ENCODE peak calls at places on chromosomes 4 and X, in five cellular contexts. J is nephron progenitor cell, L is NCI-H1092, Y is NCI-H524, W is H9. U is an unnamed sample.

GRCh38 chrX:153063315-153063714 is 7.0 kb downstream of the PNMA3 start:
- DNase-seq in W (no peak), L (no peak), Y (no peak), J (no peak), U (no peak)

GRCh38 chrX:132001127-132001526 is 22.0 kb upstream of the STK26 start:
- DNase-seq in J (no peak), W (no peak), Y (no peak), L (no peak), U (no peak)

GRCh38 chr4:16227462-16227868 is 1.2 kb upstream of the TAPT1 start:
- DNase-seq in W (no peak), Y (no peak), L (no peak), J (peak), U (no peak)

GRCh38 chr4:30714408-30715031 is 5.6 kb upstream of the PCDH7 start:
- DNase-seq in J (peak), L (peak), Y (peak), W (peak), U (peak)

GRCh38 chr4:77711469-77711868 is 105.8 kb downstream of the CXCL13 start:
- DNase-seq in L (no peak), Y (no peak), W (no peak), J (no peak), U (no peak)

GRCh38 chr4:8441499-8442091 is 1.0 kb downstream of the TRMT44 start:
- DNase-seq in W (no peak), L (no peak), J (no peak), Y (no peak), U (no peak)

GRCh38 chr4:20544645-20545044 is 155.6 kb upstream of the PACRGL start:
- DNase-seq in J (no peak), Y (peak), L (no peak), W (no peak), U (peak)

GRCh38 chr4:118867311-118868067 is 21.2 kb upstream of the SYNPO2 start:
- DNase-seq in L (no peak), J (no peak), Y (no peak), W (no peak), U (no peak)

GRCh38 chr4:654526-654845 is 19.6 kb downstream of the ATP5ME start:
- DNase-seq in L (no peak), J (no peak), W (no peak), Y (no peak), U (no peak)

GRCh38 chrX:97672608-97673007 is 788.9 kb downstream of the RPA4 start:
- DNase-seq in J (no peak), W (no peak), Y (peak), L (no peak), U (no peak)

GRCh38 chr4:169485084-169485483 is 127.3 kb downstream of the NEK1 start:
- DNase-seq in Y (no peak), J (no peak), W (no peak), L (no peak), U (no peak)

U was measured in SK-N-DZ.